ENCODE peak calls at places on chromosome 15, in four cellular contexts. One of them, this sample, is unnamed.

GRCh38 chr15:62791694-62792093 is 250.9 kb upstream of the TPM1 start:
- DNase-seq in AG09309: no peak
- DNase-seq in IMR-90: no peak
- DNase-seq in B cell: no peak
- DNase-seq in this sample: no peak

GRCh38 chr15:77715860-77716259 is 83.1 kb upstream of the LINGO1 start:
- DNase-seq in IMR-90: no peak
- DNase-seq in AG09309: no peak
- DNase-seq in B cell: no peak
- DNase-seq in this sample: no peak

GRCh38 chr15:80695911-80696651 is 971 bp downstream of the ABHD17C start:
- DNase-seq in IMR-90: no peak
- DNase-seq in B cell: no peak
- DNase-seq in AG09309: no peak
- DNase-seq in this sample: peak; percentile 57

GRCh38 chr15:40381818-40382529 is 547 bp upstream of the KNSTRN start:
- DNase-seq in AG09309: no peak
- DNase-seq in IMR-90: no peak
- DNase-seq in B cell: no peak
- DNase-seq in this sample: no peak

GRCh38 chr15:37099321-37100108 is 834 bp downstream of the MEIS2 start:
- DNase-seq in B cell: no peak
- DNase-seq in AG09309: no peak
- DNase-seq in IMR-90: peak; percentile 34
- DNase-seq in this sample: no peak

GRCh38 chr15:74845208-74845568 is 2.2 kb upstream of the ULK3 start:
- DNase-seq in IMR-90: no peak
- DNase-seq in B cell: no peak
- DNase-seq in AG09309: no peak
- DNase-seq in this sample: no peak

GRCh38 chr15:48333553-48333952 is 2.3 kb downstream of the DUT start:
- DNase-seq in B cell: no peak
- DNase-seq in AG09309: no peak
- DNase-seq in IMR-90: no peak
- DNase-seq in this sample: no peak

GRCh38 chr15:41882689-41883483 is 11.0 kb downstream of the SPTBN5 start:
- DNase-seq in AG09309: no peak
- DNase-seq in IMR-90: no peak
- DNase-seq in B cell: no peak
- DNase-seq in this sample: no peak

GRCh38 chr15:77808077-77808476 is 175.4 kb upstream of the LINGO1 start:
- DNase-seq in AG09309: no peak
- DNase-seq in IMR-90: no peak
- DNase-seq in B cell: no peak
- DNase-seq in this sample: no peak

GRCh38 chr15:45903283-45903682 is 268.5 kb downstream of the SQOR start:
- DNase-seq in B cell: no peak
- DNase-seq in IMR-90: no peak
- DNase-seq in AG09309: no peak
- DNase-seq in this sample: no peak

GRCh38 chr15:59993041-59993750 is 10.9 kb upstream of the FOXB1 start:
- DNase-seq in AG09309: no peak
- DNase-seq in IMR-90: no peak
- DNase-seq in B cell: no peak
- DNase-seq in this sample: no peak

GRCh38 chr15:41671656-41672636 is 11.7 kb downstream of the MGA start:
- DNase-seq in IMR-90: no peak
- DNase-seq in B cell: no peak
- DNase-seq in AG09309: no peak
- DNase-seq in this sample: no peak

GRCh38 chr15:66039117-66039860 is 170.0 kb downstream of the RAB11A start:
- DNase-seq in IMR-90: no peak
- DNase-seq in B cell: no peak
- DNase-seq in AG09309: no peak
- DNase-seq in this sample: no peak

GRCh38 chr15:63601026-63601726 is 4.0 kb downstream of the FBXL22 start:
- DNase-seq in AG09309: no peak
- DNase-seq in B cell: no peak
- DNase-seq in IMR-90: peak; percentile 44
- DNase-seq in this sample: no peak

GRCh38 chr15:52290800-52291199 is 4.8 kb downstream of the MYO5C start:
- DNase-seq in IMR-90: no peak
- DNase-seq in B cell: no peak
- DNase-seq in AG09309: no peak
- DNase-seq in this sample: no peak

GRCh38 chr15:66594836-66595235 is 29.0 kb upstream of the LCTL start:
- DNase-seq in IMR-90: no peak
- DNase-seq in AG09309: no peak
- DNase-seq in B cell: no peak
- DNase-seq in this sample: no peak

GRCh38 chr15:59353994-59354951 is 18.4 kb downstream of the MYO1E start:
- DNase-seq in IMR-90: no peak
- DNase-seq in AG09309: no peak
- DNase-seq in B cell: no peak
- DNase-seq in this sample: no peak

GRCh38 chr15:57772223-57772957 is 65.9 kb downstream of the POLR2M start:
- DNase-seq in AG09309: no peak
- DNase-seq in B cell: no peak
- DNase-seq in IMR-90: peak; percentile 17
- DNase-seq in this sample: no peak

GRCh38 chr15:42002333-42002732 is 18.5 kb downstream of the PLA2G4E start:
- DNase-seq in AG09309: no peak
- DNase-seq in B cell: no peak
- DNase-seq in IMR-90: no peak
- DNase-seq in this sample: no peak

GRCh38 chr15:90376789-90377188 is 11.3 kb upstream of the IQGAP1 start:
- DNase-seq in B cell: no peak
- DNase-seq in IMR-90: no peak
- DNase-seq in AG09309: no peak
- DNase-seq in this sample: no peak

GRCh38 chr15:90233701-90234518 is at the start of the genes CIB1 and GDPGP1:
- DNase-seq in B cell: peak; percentile 98
- DNase-seq in IMR-90: peak; percentile 95
- DNase-seq in AG09309: peak; percentile 76
- DNase-seq in this sample: peak; percentile 98

GRCh38 chr15:62618432-62618831 is 424.1 kb upstream of the TPM1 start:
- DNase-seq in B cell: no peak
- DNase-seq in IMR-90: peak; percentile 94
- DNase-seq in AG09309: peak; percentile 69
- DNase-seq in this sample: no peak

GRCh38 chr15:42057744-42058646 is 36.4 kb downstream of the PLA2G4D start:
- DNase-seq in IMR-90: no peak
- DNase-seq in B cell: no peak
- DNase-seq in AG09309: no peak
- DNase-seq in this sample: peak; percentile 53

GRCh38 chr15:76098685-76099084 is 38.9 kb downstream of the TMEM266 start:
- DNase-seq in IMR-90: no peak
- DNase-seq in B cell: no peak
- DNase-seq in AG09309: no peak
- DNase-seq in this sample: no peak

GRCh38 chr15:58489289-58489688 is 57.5 kb downstream of the LIPC start:
- DNase-seq in AG09309: no peak
- DNase-seq in IMR-90: no peak
- DNase-seq in B cell: no peak
- DNase-seq in this sample: no peak

GRCh38 chr15:49678655-49679054 is 57.8 kb downstream of the DTWD1 start:
- DNase-seq in AG09309: no peak
- DNase-seq in IMR-90: no peak
- DNase-seq in B cell: no peak
- DNase-seq in this sample: no peak

GRCh38 chr15:49674370-49674769 is 53.5 kb downstream of the DTWD1 start:
- DNase-seq in AG09309: no peak
- DNase-seq in B cell: no peak
- DNase-seq in IMR-90: peak; percentile 7
- DNase-seq in this sample: no peak

GRCh38 chr15:49673861-49674260 is 53.0 kb downstream of the DTWD1 start:
- DNase-seq in IMR-90: no peak
- DNase-seq in AG09309: no peak
- DNase-seq in B cell: no peak
- DNase-seq in this sample: no peak

GRCh38 chr15:49669288-49669687 is 48.4 kb downstream of the DTWD1 start:
- DNase-seq in B cell: no peak
- DNase-seq in IMR-90: no peak
- DNase-seq in AG09309: no peak
- DNase-seq in this sample: no peak

DNA sequence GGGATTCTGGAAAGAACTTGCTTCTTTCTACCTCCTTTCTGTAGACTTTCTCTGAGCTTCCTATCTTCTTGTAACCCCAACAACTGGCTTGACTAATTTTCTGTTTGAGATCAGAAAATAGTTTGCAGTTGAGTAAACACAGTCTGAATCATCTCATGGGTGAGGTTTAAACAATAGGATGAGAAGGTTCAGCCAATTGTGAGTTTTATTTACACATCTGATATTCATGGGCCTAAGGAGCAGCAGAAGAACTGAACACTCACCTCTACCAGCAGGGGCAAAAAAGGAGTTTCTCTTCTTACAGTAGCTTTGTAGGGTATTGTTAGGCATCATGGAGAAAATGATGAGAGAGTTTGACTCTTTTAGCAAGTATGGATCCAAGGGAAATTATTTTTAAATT is 54.2 kb downstream of the DTWD1 start:
- DNase-seq in AG09309: peak; percentile 67
- DNase-seq in B cell: no peak
- DNase-seq in IMR-90: peak; percentile 87
- DNase-seq in this sample: no peak
- TF ChIP-seq CTCF in AG09309: peak; percentile 44
- TF ChIP-seq CTCF in B cell: no peak
- TF ChIP-seq CTCF in IMR-90: peak; percentile 26
- TF ChIP-seq CTCF in this sample: no peak

GRCh38 chr15:78950343-78950742 is 5.5 kb upstream of the CTSH start:
- DNase-seq in B cell: no peak
- DNase-seq in IMR-90: no peak
- DNase-seq in AG09309: no peak
- DNase-seq in this sample: no peak

GRCh38 chr15:78949461-78949860 is 4.6 kb upstream of the CTSH start:
- DNase-seq in AG09309: no peak
- DNase-seq in B cell: no peak
- DNase-seq in IMR-90: no peak
- DNase-seq in this sample: no peak

GRCh38 chr15:78944669-78945407 is at the start of gene CTSH:
- DNase-seq in IMR-90: peak; percentile 17
- DNase-seq in B cell: peak; percentile 85
- DNase-seq in AG09309: no peak
- DNase-seq in this sample: no peak

GRCh38 chr15:78946493-78946892 is 1.6 kb upstream of the CTSH start:
- DNase-seq in AG09309: no peak
- DNase-seq in IMR-90: no peak
- DNase-seq in B cell: no peak
- DNase-seq in this sample: no peak

GRCh38 chr15:78947506-78947905 is 2.7 kb upstream of the CTSH start:
- DNase-seq in IMR-90: no peak
- DNase-seq in B cell: no peak
- DNase-seq in AG09309: no peak
- DNase-seq in this sample: no peak
- TF ChIP-seq CTCF in IMR-90: no peak
- TF ChIP-seq CTCF in B cell: no peak
- TF ChIP-seq CTCF in AG09309: no peak
- TF ChIP-seq CTCF in this sample: no peak

GRCh38 chr15:71411538-71412482 is 296.5 kb downstream of the THSD4 start:
- DNase-seq in AG09309: peak; percentile 14
- DNase-seq in B cell: no peak
- DNase-seq in IMR-90: peak; percentile 52
- DNase-seq in this sample: no peak
- TF ChIP-seq CTCF in AG09309: no peak
- TF ChIP-seq CTCF in B cell: no peak
- TF ChIP-seq CTCF in IMR-90: peak; percentile 28
- TF ChIP-seq CTCF in this sample: no peak

DNA sequence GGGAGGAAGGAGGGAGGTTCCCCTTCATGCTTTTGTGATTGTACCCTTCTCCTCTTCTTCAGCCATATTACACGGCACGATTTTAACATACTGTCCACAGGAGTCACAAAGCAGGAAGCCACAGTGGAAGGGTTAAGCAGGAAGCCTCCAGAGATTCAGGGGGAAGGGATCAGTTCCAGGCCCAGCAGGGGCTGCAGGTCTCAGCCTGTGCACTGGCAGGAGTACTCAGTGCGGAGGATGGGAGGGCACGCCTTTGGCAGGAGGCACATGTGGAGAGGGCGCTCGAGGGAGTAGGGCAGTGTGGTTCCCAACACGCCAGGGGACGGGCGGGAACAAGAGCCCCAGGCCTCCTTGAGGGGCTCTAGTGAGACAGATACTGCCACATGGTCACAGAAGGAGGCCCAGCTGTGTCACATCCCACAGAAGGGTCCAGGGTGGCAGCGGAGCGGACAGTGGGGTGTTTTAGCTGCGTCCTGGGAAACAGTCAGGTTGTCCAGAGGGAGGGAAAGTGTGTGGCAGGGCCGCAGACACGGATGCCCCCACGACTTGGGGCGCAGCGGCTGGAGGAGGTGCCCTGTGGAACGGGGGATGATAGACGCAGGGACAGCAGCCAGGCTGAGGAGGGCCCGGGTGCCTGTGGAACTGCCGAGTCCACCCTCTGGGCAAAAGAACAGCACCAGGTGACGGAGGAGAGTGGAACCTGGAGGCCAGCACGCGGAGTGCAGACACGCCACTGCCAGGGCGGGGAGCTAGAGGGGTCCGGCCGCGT is 77.5 kb downstream of the CHSY1 start:
- DNase-seq in IMR-90: no peak
- DNase-seq in B cell: no peak
- DNase-seq in AG09309: no peak
- DNase-seq in this sample: no peak
- TF ChIP-seq CTCF in IMR-90: no peak
- TF ChIP-seq CTCF in B cell: no peak
- TF ChIP-seq CTCF in AG09309: no peak
- TF ChIP-seq CTCF in this sample: no peak

DNA sequence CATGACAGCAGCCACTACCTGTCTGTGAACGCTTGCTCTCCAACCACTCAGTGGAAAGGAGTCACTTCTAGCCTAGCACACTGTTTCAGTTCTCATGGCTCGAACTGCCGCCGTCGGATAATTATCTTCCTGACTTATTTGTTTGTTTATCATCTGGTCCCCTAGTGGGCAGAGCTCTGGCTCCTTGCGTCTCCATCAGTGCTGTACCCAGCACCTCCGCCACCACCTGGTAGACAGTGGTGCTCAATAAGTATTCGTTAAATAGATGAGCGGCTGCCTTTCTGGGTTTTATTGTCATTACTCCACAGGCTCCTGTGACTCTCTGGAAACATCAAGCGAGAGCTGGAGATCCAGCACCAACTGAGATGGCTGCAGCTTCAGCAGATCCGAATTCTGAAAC is 297.5 kb downstream of the NTRK3 start:
- DNase-seq in B cell: no peak
- DNase-seq in AG09309: no peak
- DNase-seq in IMR-90: no peak
- DNase-seq in this sample: no peak
- TF ChIP-seq CTCF in B cell: no peak
- TF ChIP-seq CTCF in AG09309: peak; percentile 41
- TF ChIP-seq CTCF in IMR-90: peak; percentile 10
- TF ChIP-seq CTCF in this sample: no peak

This sample was measured in CD14-positive monocyte.